ENCODE peak calls at places on chromosomes 6 and 20, in five cellular contexts. B, E, P, U and J are unnamed samples.
A peak's percentile ranks its signal among the peaks of the same experiment; 100 is the strongest.

GRCh38 chr6:63635563-63636515 is at the start of gene PHF3:
- DNase-seq in B (peak; percentile 90), E (peak; percentile 90), P (peak; percentile 91), U (peak; percentile 95), J (peak; percentile 96)

GRCh38 chr6:34928695-34929094 is 39.6 kb downstream of the ANKS1A start:
- DNase-seq in B (no peak), E (no peak), P (no peak), U (no peak), J (no peak)

GRCh38 chr6:15399651-15400470 is 154.0 kb downstream of the JARID2 start:
- DNase-seq in B (no peak), E (peak; percentile 73), P (peak; percentile 84), U (no peak), J (peak; percentile 90)

GRCh38 chr6:18386302-18386976 is 711 bp upstream of the RNF144B start:
- DNase-seq in B (peak; percentile 41), E (peak; percentile 87), P (peak; percentile 77), U (peak; percentile 16), J (peak; percentile 66)

GRCh38 chr20:62415354-62416111 is 8.4 kb upstream of the CABLES2 start:
- DNase-seq in B (no peak), E (no peak), P (no peak), U (no peak), J (no peak)

GRCh38 chr6:46243754-46244153 is 73.0 kb upstream of the ENPP5 start:
- DNase-seq in B (no peak), E (no peak), P (no peak), U (no peak), J (no peak)

GRCh38 chr20:19241440-19241839 is 29.0 kb downstream of the SLC24A3 start:
- DNase-seq in B (no peak), E (no peak), P (no peak), U (no peak), J (no peak)

GRCh38 chr6:47134476-47135189 is 92.5 kb upstream of the ADGRF1 start:
- DNase-seq in B (peak; percentile 88), E (peak; percentile 92), P (peak; percentile 86), U (no peak), J (peak; percentile 85)